ENCODE peak calls at places on chromosomes 5 and 9, in six cellular contexts. J, E, B, S, D and N are unnamed samples.

GRCh38 chr5:168659286-168659847 is 80.2 kb upstream of the PANK3 start:
- DNase-seq in S (no peak), B (no peak), J (no peak), D (no peak), E (no peak), N (no peak)

GRCh38 chr5:102554728-102555127 is 55.9 kb upstream of the SLCO6A1 start:
- DNase-seq in S (no peak), B (no peak), E (no peak), D (peak), J (no peak), N (no peak)

GRCh38 chr5:166073921-166074838 is 2217.3 kb upstream of the WWC1 start:
- DNase-seq in J (no peak), E (no peak), D (no peak), B (no peak), S (no peak), N (no peak)

GRCh38 chr5:169632946-169633345 is 4.1 kb upstream of the DOCK2 start:
- DNase-seq in D (no peak), B (no peak), S (no peak), E (no peak), J (no peak), N (no peak)

GRCh38 chr9:103601287-103601686 is 492.8 kb upstream of the SMC2 start:
- DNase-seq in E (no peak), S (no peak), J (no peak), B (no peak), D (no peak), N (no peak)

GRCh38 chr9:128020692-128021091 is 39.9 kb upstream of the EEIG1 start:
- DNase-seq in E (no peak), S (no peak), J (no peak), D (peak), B (no peak), N (no peak)

GRCh38 chr5:137217599-137218200 is 281.4 kb downstream of the SPOCK1 start:
- DNase-seq in B (no peak), D (no peak), J (no peak), E (peak), S (no peak), N (no peak)

GRCh38 chr9:3475300-3476020 is 50.3 kb downstream of the RFX3 start:
- DNase-seq in D (no peak), E (no peak), S (no peak), B (no peak), J (no peak), N (no peak)

GRCh38 chr5:40689442-40689841 is 9.7 kb downstream of the PTGER4 start:
- DNase-seq in E (peak), S (peak), D (no peak), B (no peak), J (no peak), N (no peak)

GRCh38 chr5:34499001-34499734 is 157.0 kb upstream of the RAI14 start:
- DNase-seq in B (peak), E (peak), J (peak), D (no peak), S (no peak), N (no peak)

GRCh38 chr5:112467467-112467866 is 48.4 kb upstream of the EPB41L4A start:
- DNase-seq in D (no peak), E (no peak), B (no peak), S (no peak), J (no peak), N (no peak)

GRCh38 chr5:14405706-14406553 is 175.7 kb upstream of the OTULINL start:
- DNase-seq in S (no peak), E (peak), B (no peak), J (no peak), D (no peak), N (no peak)

GRCh38 chr5:3157214-3157613 is 405.7 kb upstream of the IRX2 start:
- DNase-seq in D (no peak), B (no peak), J (no peak), S (no peak), E (no peak), N (no peak)

GRCh38 chr9:80875947-80876346 is 813.4 kb downstream of the TLE1 start:
- DNase-seq in B (no peak), D (no peak), E (no peak), S (no peak), J (no peak), N (no peak)

GRCh38 chr5:135034186-135034962 is at the start of gene PITX1:
- DNase-seq in J (no peak), E (peak), B (no peak), S (no peak), D (peak), N (no peak)

GRCh38 chr9:83219924-83220438 is 157.0 kb upstream of the RASEF start:
- DNase-seq in B (no peak), J (no peak), E (no peak), D (no peak), S (no peak), N (no peak)

GRCh38 chr5:137281201-137281600 is 217.9 kb downstream of the SPOCK1 start:
- DNase-seq in D (no peak), B (no peak), S (no peak), J (no peak), E (no peak), N (no peak)

GRCh38 chr5:137737349-137738256 is 1.7 kb upstream of the KLHL3 start:
- DNase-seq in E (peak), J (no peak), B (no peak), S (no peak), D (no peak), N (no peak)

GRCh38 chr9:114300153-114300845 is 22.6 kb upstream of the ORM1 start:
- DNase-seq in B (no peak), J (no peak), S (no peak), D (no peak), E (no peak), N (no peak)

GRCh38 chr5:133427121-133427777 is 185.1 kb downstream of the FSTL4 start:
- DNase-seq in E (peak), B (no peak), S (no peak), D (no peak), J (no peak), N (no peak)

GRCh38 chr5:35919191-35919590 is 19.2 kb downstream of the CAPSL start:
- DNase-seq in S (no peak), D (no peak), J (no peak), E (peak), B (no peak), N (no peak)

GRCh38 chr9:93267681-93268505 is 84.0 kb downstream of the WNK2 start:
- DNase-seq in S (no peak), D (no peak), B (peak), E (no peak), J (no peak), N (peak)